ENCODE peak calls at places on chromosomes 11 and 22, in five cellular contexts. S, K, X, R and H are unnamed samples.

GRCh38 chr22:39650996-39651782 is 80.6 kb downstream of the CACNA1I start:
- DNase-seq in S (no peak), K (no peak), X (no peak), R (no peak), H (no peak)

GRCh38 chr11:36684840-36685800 is 87.1 kb upstream of the RAG2 start:
- DNase-seq in S (no peak), K (no peak), X (no peak), R (no peak), H (no peak)

GRCh38 chr11:105693075-105693474 is 83.2 kb downstream of the GRIA4 start:
- DNase-seq in S (no peak), K (no peak), X (no peak), R (no peak), H (no peak)

GRCh38 chr11:3631331-3631730 is 10.5 kb downstream of the ART5 start:
- DNase-seq in S (no peak), K (no peak), X (no peak), R (no peak), H (peak; percentile 11)

GRCh38 chr22:24686280-24686679 is 83.3 kb downstream of the GGT1 start:
- DNase-seq in S (no peak), K (no peak), X (no peak), R (no peak), H (no peak)

GRCh38 chr11:73333626-73334199 is 25.6 kb downstream of the ARHGEF17 start:
- DNase-seq in S (no peak), K (no peak), X (no peak), R (no peak), H (no peak)

GRCh38 chr22:42991010-42991651 is 23.8 kb downstream of the PACSIN2 start:
- DNase-seq in S (no peak), K (no peak), X (no peak), R (peak; percentile 50), H (peak; percentile 76)

GRCh38 chr22:20419664-20419951 is 18.0 kb downstream of the SCARF2 start:
- DNase-seq in S (no peak), K (no peak), X (no peak), R (no peak), H (no peak)

GRCh38 chr22:24367841-24368240 is 59.6 kb upstream of the ADORA2A start:
- DNase-seq in S (no peak), K (no peak), X (no peak), R (peak; percentile 38), H (no peak)

GRCh38 chr22:46090051-46090591 is 60.2 kb upstream of the PPARA start:
- DNase-seq in S (no peak), K (peak; percentile 70), X (no peak), R (no peak), H (peak; percentile 53)

GRCh38 chr11:95674669-95675358 is 114.8 kb downstream of the FAM76B start:
- DNase-seq in S (peak; percentile 11), K (no peak), X (no peak), R (no peak), H (no peak)

GRCh38 chr22:30310881-30311771 is 15.6 kb downstream of the TBC1D10A start:
- DNase-seq in S (no peak), K (peak; percentile 89), X (peak; percentile 84), R (peak; percentile 58), H (peak; percentile 61)

GRCh38 chr11:117905524-117905923 is 23.7 kb downstream of the TMPRSS13 start:
- DNase-seq in S (no peak), K (no peak), X (no peak), R (no peak), H (no peak)

DNA sequence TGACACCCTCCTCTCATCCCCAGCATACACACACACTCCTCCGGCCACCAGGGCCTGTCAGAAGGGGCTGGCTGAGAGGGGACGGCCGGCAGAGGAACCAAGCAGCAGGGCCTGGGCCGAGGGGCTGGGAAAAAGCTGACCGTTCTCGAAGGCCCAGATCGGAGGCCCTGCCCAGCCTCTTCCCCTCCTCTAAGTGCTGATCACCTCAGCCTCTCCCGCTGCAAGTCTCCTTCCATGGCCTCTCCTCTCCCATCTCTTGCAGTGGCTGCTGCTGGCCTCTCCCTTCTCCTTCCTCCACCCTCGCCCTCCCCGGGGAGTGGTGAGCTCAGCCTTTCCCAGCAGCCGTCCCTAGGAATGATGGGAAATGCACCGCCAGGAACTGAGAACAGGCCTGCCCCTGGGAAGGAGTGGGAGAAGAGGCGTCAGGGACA is 39.6 kb downstream of the ARRB1 start:
- DNase-seq in S (no peak), K (peak; percentile 92), X (peak; percentile 90), R (no peak), H (no peak)
- H3K27ac ChIP-seq in S (no peak overlapping the region), K (peak overlapping the region; percentile 84), X (peak overlapping the region; percentile 84), R (no peak overlapping the region), H (no peak overlapping the region)

DNA sequence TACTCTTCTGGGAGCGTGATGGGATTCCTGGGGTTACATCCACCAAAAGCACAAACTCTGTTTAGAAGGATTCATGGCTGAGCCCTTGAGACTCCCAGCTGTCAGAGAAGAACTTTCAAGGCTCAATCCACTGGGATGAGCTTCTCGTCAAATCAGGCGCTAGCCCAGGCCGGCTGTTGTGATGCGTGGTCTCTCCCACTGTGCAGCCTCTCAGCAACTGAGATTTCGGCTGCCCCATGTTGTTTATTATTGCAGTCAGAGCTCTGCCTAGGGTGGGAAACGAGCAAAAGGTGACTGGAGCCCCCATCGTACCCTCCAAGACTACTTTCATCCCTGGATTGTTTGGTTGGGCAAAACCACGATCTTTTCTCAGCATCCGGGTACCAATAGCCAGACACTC is 251.6 kb downstream of the ETS1 start:
- DNase-seq in S (no peak), K (no peak), X (no peak), R (no peak), H (no peak)
- H3K27ac ChIP-seq in S (no peak overlapping the region), K (peak overlapping the region; percentile 68), X (no peak overlapping the region), R (peak overlapping the region; percentile 96), H (no peak overlapping the region)

DNA sequence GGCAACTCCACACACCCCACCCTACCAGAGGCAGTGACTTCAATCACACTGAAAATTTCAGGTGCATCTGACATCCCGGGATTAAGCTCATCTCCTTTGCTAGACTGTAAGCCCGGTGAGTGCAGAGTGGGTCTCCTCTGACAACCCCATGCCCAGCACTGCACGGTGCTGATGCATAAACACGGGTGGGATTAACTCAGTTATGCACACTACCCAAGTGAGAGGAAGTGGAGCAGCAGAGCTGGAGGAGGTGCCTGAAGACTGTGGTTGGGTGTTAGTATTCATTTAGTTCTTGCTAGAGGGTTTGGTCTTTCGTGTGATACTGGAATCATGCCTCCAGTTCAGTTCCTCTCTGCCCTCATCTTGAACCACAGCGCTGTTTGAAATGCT is 6.5 kb downstream of the ARSA start:
- DNase-seq in S (peak; percentile 33), K (no peak), X (no peak), R (no peak), H (peak; percentile 35)
- H3K27ac ChIP-seq in S (peak overlapping the region; percentile 98), K (peak overlapping the region; percentile 71), X (no peak overlapping the region), R (no peak overlapping the region), H (peak overlapping the region; percentile 53)

GRCh38 chr11:68412593-68413475 is 47.7 kb upstream of the PPP6R3 start:
- DNase-seq in S (no peak), K (peak; percentile 56), X (no peak), R (no peak), H (no peak)
- H3K27ac ChIP-seq in S (no peak overlapping the region), K (peak overlapping the region; percentile 36), X (no peak overlapping the region), R (no peak overlapping the region), H (no peak overlapping the region)

GRCh38 chr11:88399171-88399570 is 61.6 kb upstream of the CTSC start:
- DNase-seq in S (no peak), K (no peak), X (no peak), R (no peak), H (no peak)
- H3K27ac ChIP-seq in S (no peak overlapping the region), K (no peak overlapping the region), X (no peak overlapping the region), R (peak overlapping the region; percentile 87), H (peak overlapping the region; percentile 82)

GRCh38 chr11:46383974-46384701 is 2.7 kb downstream of the MDK start:
- DNase-seq in S (no peak), K (peak; percentile 20), X (no peak), R (peak; percentile 19), H (no peak)
- H3K27ac ChIP-seq in S (no peak overlapping the region), K (no peak overlapping the region), X (no peak overlapping the region), R (no peak overlapping the region), H (no peak overlapping the region)

GRCh38 chr11:64005691-64006090 is 19.5 kb downstream of the OTUB1 start:
- DNase-seq in S (no peak), K (no peak), X (no peak), R (no peak), H (no peak)
- H3K27ac ChIP-seq in S (no peak overlapping the region), K (no peak overlapping the region), X (no peak overlapping the region), R (no peak overlapping the region), H (no peak overlapping the region)